ENCODE peak calls at places on chromosome 13, in four cellular contexts. One of them, this sample, is unnamed.
A peak's percentile ranks its signal among the peaks of the same experiment; 100 is the strongest.

GRCh38 chr13:43787998-43788397 is 1.2 kb upstream of the ENOX1 start:
- DNase-seq in SK-N-SH: peak; percentile 49
- DNase-seq in CD4-positive, alpha-beta memory T cell: no peak
- DNase-seq in breast epithelium: no peak
- DNase-seq in this sample: no peak

GRCh38 chr13:25570185-25570584 is 198.4 kb downstream of the ATP8A2 start:
- DNase-seq in breast epithelium: no peak
- DNase-seq in CD4-positive, alpha-beta memory T cell: no peak
- DNase-seq in SK-N-SH: no peak
- DNase-seq in this sample: no peak

GRCh38 chr13:41216160-41216559 is 21.8 kb upstream of the KBTBD7 start:
- DNase-seq in CD4-positive, alpha-beta memory T cell: no peak
- DNase-seq in breast epithelium: no peak
- DNase-seq in SK-N-SH: no peak
- DNase-seq in this sample: no peak

GRCh38 chr13:107568181-107568580 is 647.2 kb downstream of the LIG4 start:
- DNase-seq in SK-N-SH: no peak
- DNase-seq in CD4-positive, alpha-beta memory T cell: no peak
- DNase-seq in breast epithelium: no peak
- DNase-seq in this sample: no peak

GRCh38 chr13:41595298-41595697 is 137.9 kb downstream of the RGCC start:
- DNase-seq in breast epithelium: no peak
- DNase-seq in CD4-positive, alpha-beta memory T cell: no peak
- DNase-seq in SK-N-SH: no peak
- DNase-seq in this sample: no peak

GRCh38 chr13:97502192-97502591 is 68.2 kb downstream of the RAP2A start:
- DNase-seq in CD4-positive, alpha-beta memory T cell: no peak
- DNase-seq in SK-N-SH: no peak
- DNase-seq in breast epithelium: no peak
- DNase-seq in this sample: no peak

GRCh38 chr13:109922518-109922917 is 136.1 kb upstream of the IRS2 start:
- DNase-seq in SK-N-SH: no peak
- DNase-seq in breast epithelium: no peak
- DNase-seq in CD4-positive, alpha-beta memory T cell: no peak
- DNase-seq in this sample: no peak

GRCh38 chr13:60583911-60584753 is 187.1 kb downstream of the TDRD3 start:
- DNase-seq in breast epithelium: no peak
- DNase-seq in SK-N-SH: no peak
- DNase-seq in CD4-positive, alpha-beta memory T cell: no peak
- DNase-seq in this sample: no peak

GRCh38 chr13:62293081-62293480 is 877.4 kb upstream of the PCDH20 start:
- DNase-seq in breast epithelium: no peak
- DNase-seq in CD4-positive, alpha-beta memory T cell: no peak
- DNase-seq in SK-N-SH: no peak
- DNase-seq in this sample: no peak

GRCh38 chr13:60627071-60627686 is 230.2 kb downstream of the TDRD3 start:
- DNase-seq in CD4-positive, alpha-beta memory T cell: no peak
- DNase-seq in SK-N-SH: peak; percentile 51
- DNase-seq in breast epithelium: no peak
- DNase-seq in this sample: no peak

GRCh38 chr13:38697197-38697596 is 10.3 kb downstream of the FREM2 start:
- DNase-seq in SK-N-SH: no peak
- DNase-seq in breast epithelium: no peak
- DNase-seq in CD4-positive, alpha-beta memory T cell: no peak
- DNase-seq in this sample: no peak

GRCh38 chr13:114143806-114144605 is 11.6 kb upstream of the RASA3 start:
- DNase-seq in CD4-positive, alpha-beta memory T cell: no peak
- DNase-seq in SK-N-SH: peak; percentile 61
- DNase-seq in breast epithelium: peak; percentile 47
- DNase-seq in this sample: no peak

GRCh38 chr13:23570099-23570926 is at the start of gene TNFRSF19:
- DNase-seq in breast epithelium: no peak
- DNase-seq in SK-N-SH: peak; percentile 80
- DNase-seq in CD4-positive, alpha-beta memory T cell: no peak
- DNase-seq in this sample: peak; percentile 76

GRCh38 chr13:37531054-37531453 is 67.5 kb downstream of the POSTN start:
- DNase-seq in CD4-positive, alpha-beta memory T cell: no peak
- DNase-seq in breast epithelium: no peak
- DNase-seq in SK-N-SH: no peak
- DNase-seq in this sample: no peak

GRCh38 chr13:73754727-73755292 is 379.4 kb downstream of the KLF12 start:
- DNase-seq in breast epithelium: no peak
- DNase-seq in CD4-positive, alpha-beta memory T cell: peak; percentile 61
- DNase-seq in SK-N-SH: peak; percentile 30
- DNase-seq in this sample: no peak

GRCh38 chr13:57557979-57558529 is 73.5 kb upstream of the PCDH17 start:
- DNase-seq in SK-N-SH: peak; percentile 2
- DNase-seq in CD4-positive, alpha-beta memory T cell: no peak
- DNase-seq in breast epithelium: no peak
- DNase-seq in this sample: no peak

GRCh38 chr13:46804391-46804815 is 7.4 kb upstream of the ESD start:
- DNase-seq in breast epithelium: no peak
- DNase-seq in SK-N-SH: no peak
- DNase-seq in CD4-positive, alpha-beta memory T cell: no peak
- DNase-seq in this sample: no peak

GRCh38 chr13:87671031-87671823 is at the start of gene SLITRK5:
- DNase-seq in CD4-positive, alpha-beta memory T cell: peak; percentile 24
- DNase-seq in breast epithelium: peak; percentile 64
- DNase-seq in SK-N-SH: peak; percentile 86
- DNase-seq in this sample: peak; percentile 80

GRCh38 chr13:24502567-24503375 is 9.8 kb downstream of the PARP4 start:
- DNase-seq in SK-N-SH: no peak
- DNase-seq in CD4-positive, alpha-beta memory T cell: no peak
- DNase-seq in breast epithelium: no peak
- DNase-seq in this sample: no peak

GRCh38 chr13:60351816-60352215 is 45.2 kb upstream of the TDRD3 start:
- DNase-seq in breast epithelium: no peak
- DNase-seq in CD4-positive, alpha-beta memory T cell: no peak
- DNase-seq in SK-N-SH: no peak
- DNase-seq in this sample: no peak

GRCh38 chr13:95865080-95865597 is 188.1 kb downstream of the UGGT2 start:
- DNase-seq in SK-N-SH: no peak
- DNase-seq in breast epithelium: no peak
- DNase-seq in CD4-positive, alpha-beta memory T cell: no peak
- DNase-seq in this sample: no peak

GRCh38 chr13:113900646-113901045 is 36.8 kb upstream of the GAS6 start:
- DNase-seq in breast epithelium: no peak
- DNase-seq in CD4-positive, alpha-beta memory T cell: no peak
- DNase-seq in SK-N-SH: no peak
- DNase-seq in this sample: peak; percentile 13

DNA sequence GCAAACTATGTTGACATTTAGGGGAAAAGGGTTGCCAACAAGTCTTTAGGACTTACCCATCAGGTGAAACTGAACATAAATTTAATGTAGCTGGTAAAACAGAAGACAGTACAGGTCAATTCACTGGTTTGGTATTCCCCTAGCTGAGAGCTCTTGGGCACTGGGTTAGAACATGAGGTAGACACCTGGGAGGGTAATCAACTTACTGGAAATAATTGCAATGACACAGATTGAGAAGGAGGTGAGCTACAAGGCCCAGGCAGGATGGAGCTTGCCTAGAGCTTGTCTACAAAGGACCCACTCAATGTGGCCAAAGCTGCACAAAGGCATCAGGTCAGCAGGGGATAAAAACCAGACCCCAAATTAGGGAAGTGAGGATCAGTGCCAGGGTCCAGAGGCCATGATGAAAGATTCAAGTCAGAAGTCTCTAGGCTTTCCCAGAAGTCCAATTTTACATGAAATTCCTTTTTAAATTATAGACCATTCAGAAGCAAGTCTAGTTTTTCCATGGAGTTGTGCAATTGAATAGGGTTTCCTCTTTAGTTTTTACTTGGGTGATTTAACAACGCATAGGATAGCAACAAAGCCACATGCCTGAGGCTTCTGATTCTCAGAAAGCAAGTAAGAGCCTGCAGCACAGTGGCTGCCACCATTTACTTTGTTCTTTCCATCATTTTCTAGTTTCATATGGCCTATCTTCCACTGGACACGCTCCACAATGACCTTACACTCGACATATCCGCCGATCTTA is 194.0 kb downstream of the NDFIP2 start:
- DNase-seq in SK-N-SH: no peak
- DNase-seq in CD4-positive, alpha-beta memory T cell: no peak
- DNase-seq in breast epithelium: no peak
- DNase-seq in this sample: no peak
- H3K4me1 ChIP-seq in SK-N-SH: peaks cover 28% of the 10 kb centered on the region
- H3K4me1 ChIP-seq in CD4-positive, alpha-beta memory T cell: no peaks in the 10 kb centered on the region
- H3K4me1 ChIP-seq in breast epithelium: no peaks in the 10 kb centered on the region
- H3K4me1 ChIP-seq in this sample: peaks cover 14% of the 10 kb centered on the region

GRCh38 chr13:105139380-105140285 is 1395.8 kb downstream of the EFNB2 start:
- DNase-seq in breast epithelium: no peak
- DNase-seq in CD4-positive, alpha-beta memory T cell: peak; percentile 68
- DNase-seq in SK-N-SH: no peak
- DNase-seq in this sample: peak; percentile 59

GRCh38 chr13:105139048-105139379 is 1396.4 kb downstream of the EFNB2 start:
- DNase-seq in CD4-positive, alpha-beta memory T cell: no peak
- DNase-seq in SK-N-SH: no peak
- DNase-seq in breast epithelium: no peak
- DNase-seq in this sample: no peak

GRCh38 chr13:105135852-105136251 is 1399.6 kb downstream of the EFNB2 start:
- DNase-seq in CD4-positive, alpha-beta memory T cell: no peak
- DNase-seq in SK-N-SH: peak; percentile 43
- DNase-seq in breast epithelium: no peak
- DNase-seq in this sample: no peak
- H3K4me3 ChIP-seq in CD4-positive, alpha-beta memory T cell: no peak overlapping the region
- H3K4me3 ChIP-seq in SK-N-SH: no peak overlapping the region
- H3K4me3 ChIP-seq in breast epithelium: no peak overlapping the region
- H3K4me3 ChIP-seq in this sample: no peak overlapping the region

DNA sequence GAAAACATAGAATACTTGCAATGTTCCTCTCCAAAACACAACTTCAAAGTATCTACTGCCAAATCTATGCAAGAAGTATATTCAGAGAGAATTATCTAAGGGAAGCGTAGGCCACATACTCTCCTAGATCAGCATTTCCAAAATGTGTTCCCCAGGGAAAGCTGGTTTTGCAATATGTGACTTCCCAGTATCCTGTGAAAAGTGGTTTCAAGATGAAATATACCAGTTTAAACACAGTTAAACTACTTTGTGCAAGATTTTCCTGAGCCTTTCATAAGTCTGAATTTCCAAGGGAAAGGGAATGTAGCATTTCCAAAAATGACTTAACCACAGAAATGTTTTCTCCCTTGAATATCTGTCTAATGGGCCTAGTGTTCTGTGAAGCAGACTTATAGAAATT is 7.6 kb downstream of the STARD13 start:
- DNase-seq in breast epithelium: no peak
- DNase-seq in SK-N-SH: no peak
- DNase-seq in CD4-positive, alpha-beta memory T cell: no peak
- DNase-seq in this sample: no peak
- H3K4me1 ChIP-seq in breast epithelium: peaks cover 3% of the 10 kb centered on the region
- H3K4me1 ChIP-seq in SK-N-SH: peaks cover 3% of the 10 kb centered on the region
- H3K4me1 ChIP-seq in CD4-positive, alpha-beta memory T cell: no peaks in the 10 kb centered on the region
- H3K4me1 ChIP-seq in this sample: no peaks in the 10 kb centered on the region

GRCh38 chr13:26961890-26962615 is 201.5 kb upstream of the GPR12 start:
- DNase-seq in SK-N-SH: no peak
- DNase-seq in breast epithelium: no peak
- DNase-seq in CD4-positive, alpha-beta memory T cell: no peak
- DNase-seq in this sample: no peak

GRCh38 chr13:26965976-26966375 is 205.4 kb upstream of the GPR12 start:
- DNase-seq in SK-N-SH: no peak
- DNase-seq in breast epithelium: no peak
- DNase-seq in CD4-positive, alpha-beta memory T cell: no peak
- DNase-seq in this sample: no peak

GRCh38 chr13:26962671-26963070 is 202.1 kb upstream of the GPR12 start:
- DNase-seq in SK-N-SH: no peak
- DNase-seq in breast epithelium: no peak
- DNase-seq in CD4-positive, alpha-beta memory T cell: no peak
- DNase-seq in this sample: no peak

GRCh38 chr13:26965058-26965380 is 204.4 kb upstream of the GPR12 start:
- DNase-seq in CD4-positive, alpha-beta memory T cell: no peak
- DNase-seq in breast epithelium: no peak
- DNase-seq in SK-N-SH: no peak
- DNase-seq in this sample: no peak

DNA sequence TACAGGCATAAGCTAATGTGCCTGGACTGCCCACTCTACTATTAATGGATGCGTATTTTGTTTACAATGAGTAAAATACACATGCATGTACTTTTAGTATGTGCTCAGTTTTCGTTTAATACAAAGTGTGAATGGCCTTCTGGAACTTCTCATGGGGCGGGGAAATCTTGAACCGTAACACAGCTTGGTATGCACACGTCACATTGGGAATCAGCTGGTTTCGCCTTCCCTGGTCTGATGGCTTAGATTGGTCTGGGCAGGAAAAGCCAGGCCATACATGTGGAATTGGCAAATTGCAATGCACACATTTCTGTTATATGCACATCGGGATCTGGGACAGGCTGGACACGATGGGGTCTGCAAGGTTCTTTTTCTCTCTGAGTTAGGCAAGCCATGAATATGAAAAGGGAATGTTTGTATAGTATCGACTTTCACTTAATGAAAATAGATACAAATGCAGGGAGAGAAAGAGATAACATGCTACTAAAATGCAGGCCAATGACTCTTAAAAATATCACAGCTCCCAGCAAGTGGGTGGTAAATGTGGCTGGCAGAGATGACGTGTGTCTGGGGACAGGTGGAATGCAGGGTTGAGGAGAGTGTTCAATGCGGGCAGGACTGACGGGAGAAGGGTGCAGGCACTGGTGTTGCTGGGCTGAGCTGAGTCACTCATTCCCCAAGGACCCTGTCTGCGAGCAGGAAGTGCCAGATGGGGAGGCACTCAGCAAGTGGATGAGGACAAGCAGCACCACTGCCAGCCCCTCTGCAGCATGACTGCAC is 203.9 kb upstream of the GPR12 start:
- DNase-seq in SK-N-SH: no peak
- DNase-seq in breast epithelium: no peak
- DNase-seq in CD4-positive, alpha-beta memory T cell: no peak
- DNase-seq in this sample: peak; percentile 71
- H3K4me3 ChIP-seq in SK-N-SH: no peak overlapping the region
- H3K4me3 ChIP-seq in breast epithelium: no peak overlapping the region
- H3K4me3 ChIP-seq in CD4-positive, alpha-beta memory T cell: no peak overlapping the region
- H3K4me3 ChIP-seq in this sample: no peak overlapping the region

GRCh38 chr13:50526771-50527567 is 316.5 kb downstream of the DLEU7 start:
- DNase-seq in CD4-positive, alpha-beta memory T cell: no peak
- DNase-seq in SK-N-SH: peak; percentile 33
- DNase-seq in breast epithelium: peak; percentile 65
- DNase-seq in this sample: no peak
- H3K4me1 ChIP-seq in CD4-positive, alpha-beta memory T cell: peaks cover 19% of the 10 kb centered on the region
- H3K4me1 ChIP-seq in SK-N-SH: peaks cover 20% of the 10 kb centered on the region
- H3K4me1 ChIP-seq in breast epithelium: no peaks in the 10 kb centered on the region
- H3K4me1 ChIP-seq in this sample: peaks cover 52% of the 10 kb centered on the region

This sample was measured in right atrium auricular region.